ENCODE peak calls at places on chromosomes 16 and 17, in eight cellular contexts. One of them, this sample, is unnamed.
A peak's percentile ranks its signal among the peaks of the same experiment; 100 is the strongest.

GRCh38 chr17:27529230-27529796 is 73.1 kb downstream of the KSR1 start:
- DNase-seq in HCT116: no peak
- DNase-seq in A549: peak; percentile 83
- DNase-seq in thoracic aorta: no peak
- DNase-seq in AG04450: no peak
- DNase-seq in CD8-positive, alpha-beta T cell: no peak
- DNase-seq in fibroblast of lung: peak; percentile 56
- DNase-seq in heart left ventricle: no peak
- DNase-seq in this sample: no peak

GRCh38 chr17:48505788-48506187 is 25.0 kb downstream of the HOXB1 start:
- DNase-seq in thoracic aorta: no peak
- DNase-seq in A549: peak; percentile 89
- DNase-seq in heart left ventricle: no peak
- DNase-seq in fibroblast of lung: peak; percentile 92
- DNase-seq in AG04450: no peak
- DNase-seq in HCT116: peak; percentile 61
- DNase-seq in CD8-positive, alpha-beta T cell: peak; percentile 71
- DNase-seq in this sample: peak; percentile 41

GRCh38 chr16:31108035-31108793 is at the start of gene BCKDK:
- DNase-seq in thoracic aorta: no peak
- DNase-seq in A549: peak; percentile 75
- DNase-seq in CD8-positive, alpha-beta T cell: peak; percentile 46
- DNase-seq in AG04450: no peak
- DNase-seq in heart left ventricle: peak; percentile 90
- DNase-seq in fibroblast of lung: peak; percentile 63
- DNase-seq in HCT116: peak; percentile 42
- DNase-seq in this sample: peak; percentile 64

GRCh38 chr17:596287-596686 is 118.4 kb downstream of the VPS53 start:
- DNase-seq in CD8-positive, alpha-beta T cell: no peak
- DNase-seq in AG04450: no peak
- DNase-seq in HCT116: peak; percentile 80
- DNase-seq in fibroblast of lung: peak; percentile 32
- DNase-seq in A549: peak; percentile 86
- DNase-seq in thoracic aorta: no peak
- DNase-seq in heart left ventricle: no peak
- DNase-seq in this sample: peak; percentile 4

GRCh38 chr17:2002767-2003329 is 22.3 kb downstream of the RTN4RL1 start:
- DNase-seq in thoracic aorta: no peak
- DNase-seq in CD8-positive, alpha-beta T cell: no peak
- DNase-seq in fibroblast of lung: no peak
- DNase-seq in AG04450: no peak
- DNase-seq in A549: no peak
- DNase-seq in heart left ventricle: no peak
- DNase-seq in HCT116: no peak
- DNase-seq in this sample: no peak

GRCh38 chr16:11224096-11224893 is 31.7 kb downstream of the SOCS1 start:
- DNase-seq in fibroblast of lung: no peak
- DNase-seq in thoracic aorta: peak; percentile 13
- DNase-seq in CD8-positive, alpha-beta T cell: peak; percentile 57
- DNase-seq in heart left ventricle: peak; percentile 89
- DNase-seq in HCT116: no peak
- DNase-seq in AG04450: no peak
- DNase-seq in A549: no peak
- DNase-seq in this sample: no peak

GRCh38 chr16:4860727-4861342 is 13.6 kb downstream of the UBN1 start:
- DNase-seq in CD8-positive, alpha-beta T cell: no peak
- DNase-seq in fibroblast of lung: no peak
- DNase-seq in HCT116: no peak
- DNase-seq in thoracic aorta: no peak
- DNase-seq in heart left ventricle: no peak
- DNase-seq in AG04450: no peak
- DNase-seq in A549: no peak
- DNase-seq in this sample: no peak

GRCh38 chr16:70703041-70703834 is 17.4 kb upstream of the MTSS2 start:
- DNase-seq in thoracic aorta: peak; percentile 58
- DNase-seq in A549: no peak
- DNase-seq in AG04450: peak; percentile 84
- DNase-seq in HCT116: no peak
- DNase-seq in CD8-positive, alpha-beta T cell: no peak
- DNase-seq in heart left ventricle: no peak
- DNase-seq in fibroblast of lung: peak; percentile 93
- DNase-seq in this sample: no peak

GRCh38 chr16:2235234-2235651 is 1.0 kb upstream of the DNASE1L2 start:
- DNase-seq in HCT116: no peak
- DNase-seq in AG04450: no peak
- DNase-seq in fibroblast of lung: no peak
- DNase-seq in heart left ventricle: no peak
- DNase-seq in thoracic aorta: no peak
- DNase-seq in A549: no peak
- DNase-seq in CD8-positive, alpha-beta T cell: no peak
- DNase-seq in this sample: no peak

GRCh38 chr16:85129846-85130706 is 17.8 kb upstream of the CIBAR2 start:
- DNase-seq in A549: no peak
- DNase-seq in CD8-positive, alpha-beta T cell: peak; percentile 1
- DNase-seq in heart left ventricle: no peak
- DNase-seq in fibroblast of lung: no peak
- DNase-seq in HCT116: no peak
- DNase-seq in thoracic aorta: no peak
- DNase-seq in AG04450: no peak
- DNase-seq in this sample: no peak

GRCh38 chr17:48262982-48263586 is 155.5 kb downstream of the SNX11 start:
- DNase-seq in thoracic aorta: no peak
- DNase-seq in HCT116: no peak
- DNase-seq in fibroblast of lung: no peak
- DNase-seq in CD8-positive, alpha-beta T cell: no peak
- DNase-seq in A549: peak; percentile 56
- DNase-seq in heart left ventricle: no peak
- DNase-seq in AG04450: no peak
- DNase-seq in this sample: peak; percentile 18

GRCh38 chr16:68086860-68087268 is 1.7 kb downstream of the NFATC3 start:
- DNase-seq in heart left ventricle: no peak
- DNase-seq in HCT116: no peak
- DNase-seq in thoracic aorta: no peak
- DNase-seq in CD8-positive, alpha-beta T cell: no peak
- DNase-seq in A549: no peak
- DNase-seq in AG04450: no peak
- DNase-seq in fibroblast of lung: peak; percentile 9
- DNase-seq in this sample: no peak

GRCh38 chr16:88956546-88957455 is 20.2 kb downstream of the CBFA2T3 start:
- DNase-seq in HCT116: no peak
- DNase-seq in thoracic aorta: no peak
- DNase-seq in CD8-positive, alpha-beta T cell: peak; percentile 7
- DNase-seq in A549: no peak
- DNase-seq in fibroblast of lung: no peak
- DNase-seq in heart left ventricle: peak; percentile 54
- DNase-seq in AG04450: no peak
- DNase-seq in this sample: no peak

GRCh38 chr16:19913306-19913717 is 28.7 kb upstream of the GPRC5B start:
- DNase-seq in A549: no peak
- DNase-seq in thoracic aorta: no peak
- DNase-seq in HCT116: no peak
- DNase-seq in AG04450: no peak
- DNase-seq in CD8-positive, alpha-beta T cell: no peak
- DNase-seq in fibroblast of lung: no peak
- DNase-seq in heart left ventricle: no peak
- DNase-seq in this sample: no peak

GRCh38 chr17:78127240-78127887 is 1.2 kb downstream of the TMC6 start:
- DNase-seq in thoracic aorta: no peak
- DNase-seq in heart left ventricle: peak; percentile 88
- DNase-seq in fibroblast of lung: no peak
- DNase-seq in A549: no peak
- DNase-seq in AG04450: no peak
- DNase-seq in HCT116: no peak
- DNase-seq in CD8-positive, alpha-beta T cell: peak; percentile 76
- DNase-seq in this sample: no peak

GRCh38 chr16:69111216-69111615 is 5.8 kb downstream of the HAS3 start:
- DNase-seq in A549: no peak
- DNase-seq in fibroblast of lung: no peak
- DNase-seq in thoracic aorta: no peak
- DNase-seq in heart left ventricle: no peak
- DNase-seq in HCT116: no peak
- DNase-seq in CD8-positive, alpha-beta T cell: no peak
- DNase-seq in AG04450: no peak
- DNase-seq in this sample: no peak

DNA sequence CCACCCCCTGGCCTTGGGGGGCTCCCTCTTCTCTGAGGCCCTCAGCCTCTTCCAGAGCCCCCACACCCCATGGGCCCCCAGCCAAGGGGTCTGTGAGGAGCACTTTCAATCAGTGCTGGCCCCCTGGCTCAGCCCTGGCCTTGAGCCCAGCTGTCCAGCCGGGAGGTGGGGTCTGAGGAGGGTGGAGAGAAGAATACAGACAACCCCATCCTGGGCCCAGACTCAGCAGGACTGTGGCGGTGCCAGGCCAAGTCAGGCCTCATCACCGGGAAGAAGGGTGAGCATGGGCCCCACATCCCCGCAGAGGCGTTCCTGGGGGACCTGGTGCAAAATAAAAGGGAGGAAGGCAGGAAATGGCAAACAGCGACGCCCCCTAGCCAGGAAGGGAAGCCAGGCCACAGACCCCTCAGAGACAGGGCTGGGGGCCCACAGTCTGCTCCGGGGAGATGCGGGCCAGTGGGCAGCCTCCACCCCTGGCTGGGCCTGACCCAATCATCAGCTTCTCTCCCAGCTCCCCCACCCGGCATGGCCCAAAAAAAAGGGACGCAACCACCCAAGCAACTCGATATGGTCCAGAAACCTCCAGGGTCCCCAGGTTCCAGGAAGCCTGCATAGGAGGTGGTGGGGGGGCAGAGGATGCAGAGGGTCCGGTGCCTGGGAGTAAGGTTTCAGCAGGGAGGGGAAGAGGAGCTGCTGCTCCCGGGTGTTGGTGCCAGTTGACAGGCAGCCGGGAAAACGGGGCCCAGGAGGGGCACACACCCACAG is 20.6 kb downstream of the ZNF423 start:
- DNase-seq in thoracic aorta: no peak
- DNase-seq in HCT116: no peak
- DNase-seq in CD8-positive, alpha-beta T cell: no peak
- DNase-seq in fibroblast of lung: no peak
- DNase-seq in AG04450: no peak
- DNase-seq in heart left ventricle: no peak
- DNase-seq in A549: no peak
- DNase-seq in this sample: no peak
- H3K27ac ChIP-seq in thoracic aorta: peak overlapping the region; percentile 72
- H3K27ac ChIP-seq in HCT116: no peak overlapping the region
- H3K27ac ChIP-seq in CD8-positive, alpha-beta T cell: no peak overlapping the region
- H3K27ac ChIP-seq in fibroblast of lung: no peak overlapping the region
- H3K27ac ChIP-seq in AG04450: no peak overlapping the region
- H3K27ac ChIP-seq in heart left ventricle: peak overlapping the region; percentile 66
- H3K27ac ChIP-seq in A549: no peak overlapping the region
- H3K27ac ChIP-seq in this sample: no peak overlapping the region

GRCh38 chr17:38916771-38917170 is 8.6 kb upstream of the LASP1NB start:
- DNase-seq in HCT116: no peak
- DNase-seq in fibroblast of lung: no peak
- DNase-seq in A549: no peak
- DNase-seq in CD8-positive, alpha-beta T cell: no peak
- DNase-seq in AG04450: no peak
- DNase-seq in thoracic aorta: no peak
- DNase-seq in heart left ventricle: no peak
- DNase-seq in this sample: no peak

GRCh38 chr17:38918129-38918913 is 7.1 kb upstream of the LASP1NB start:
- DNase-seq in AG04450: no peak
- DNase-seq in thoracic aorta: no peak
- DNase-seq in A549: no peak
- DNase-seq in fibroblast of lung: no peak
- DNase-seq in CD8-positive, alpha-beta T cell: no peak
- DNase-seq in heart left ventricle: no peak
- DNase-seq in HCT116: no peak
- DNase-seq in this sample: no peak

GRCh38 chr17:38915639-38915995 is 9.8 kb upstream of the LASP1NB start:
- DNase-seq in AG04450: no peak
- DNase-seq in A549: no peak
- DNase-seq in heart left ventricle: no peak
- DNase-seq in thoracic aorta: no peak
- DNase-seq in CD8-positive, alpha-beta T cell: no peak
- DNase-seq in HCT116: no peak
- DNase-seq in fibroblast of lung: no peak
- DNase-seq in this sample: no peak

GRCh38 chr17:38918916-38919315 is 6.5 kb upstream of the LASP1NB start:
- DNase-seq in fibroblast of lung: no peak
- DNase-seq in CD8-positive, alpha-beta T cell: no peak
- DNase-seq in heart left ventricle: no peak
- DNase-seq in AG04450: no peak
- DNase-seq in HCT116: no peak
- DNase-seq in thoracic aorta: no peak
- DNase-seq in A549: no peak
- DNase-seq in this sample: no peak

GRCh38 chr17:38917259-38917658 is 8.2 kb upstream of the LASP1NB start:
- DNase-seq in heart left ventricle: no peak
- DNase-seq in CD8-positive, alpha-beta T cell: no peak
- DNase-seq in fibroblast of lung: no peak
- DNase-seq in HCT116: no peak
- DNase-seq in thoracic aorta: no peak
- DNase-seq in AG04450: no peak
- DNase-seq in A549: no peak
- DNase-seq in this sample: no peak
- TF ChIP-seq CTCF in heart left ventricle: no peak
- TF ChIP-seq CTCF in CD8-positive, alpha-beta T cell: no peak
- TF ChIP-seq CTCF in fibroblast of lung: no peak
- TF ChIP-seq CTCF in HCT116: peak; percentile 13
- TF ChIP-seq CTCF in thoracic aorta: no peak
- TF ChIP-seq CTCF in AG04450: peak; percentile 15
- TF ChIP-seq CTCF in A549: peak; percentile 42
- TF ChIP-seq CTCF in this sample: no peak

DNA sequence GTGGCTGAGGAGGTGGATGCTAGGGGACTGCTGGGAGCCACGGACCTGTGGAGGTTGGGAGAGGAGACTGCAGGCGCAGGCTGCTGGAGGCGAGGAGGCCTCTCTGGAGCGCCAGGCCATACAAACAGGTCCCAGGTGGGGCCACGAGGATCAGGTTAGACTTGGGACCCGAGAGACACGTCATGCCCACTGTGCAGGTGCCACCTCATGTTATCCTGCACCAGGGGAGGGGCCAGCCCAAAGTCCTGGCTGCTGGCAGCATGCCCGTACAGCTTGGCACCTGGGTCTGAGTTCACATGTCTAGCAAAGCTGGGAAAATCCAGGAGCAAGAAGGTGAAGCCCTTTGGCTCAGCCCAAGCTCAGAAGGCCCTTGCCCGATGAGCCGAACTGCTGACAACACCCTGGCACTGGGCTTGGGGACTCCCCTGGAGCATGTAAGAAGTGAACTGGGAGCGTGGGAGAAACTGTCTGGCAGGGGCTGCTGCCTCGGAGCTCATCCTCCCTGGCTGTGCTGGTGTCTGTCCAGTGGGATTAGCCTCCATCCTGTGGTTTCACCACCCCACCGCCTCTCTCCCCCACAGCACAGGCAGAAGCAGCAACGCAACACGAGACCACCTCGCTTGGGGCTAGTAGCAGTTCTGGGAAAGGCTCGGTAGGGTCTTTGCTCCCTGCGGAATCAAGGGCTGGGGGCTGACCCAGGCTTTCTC is 5.3 kb downstream of the ARHGDIA start:
- DNase-seq in CD8-positive, alpha-beta T cell: peak; percentile 19
- DNase-seq in AG04450: no peak
- DNase-seq in A549: no peak
- DNase-seq in thoracic aorta: no peak
- DNase-seq in HCT116: no peak
- DNase-seq in fibroblast of lung: no peak
- DNase-seq in heart left ventricle: no peak
- DNase-seq in this sample: no peak
- H3K27ac ChIP-seq in CD8-positive, alpha-beta T cell: no peak overlapping the region
- H3K27ac ChIP-seq in AG04450: peak overlapping the region; percentile 52
- H3K27ac ChIP-seq in A549: peak overlapping the region; percentile 9
- H3K27ac ChIP-seq in thoracic aorta: no peak overlapping the region
- H3K27ac ChIP-seq in HCT116: peak overlapping the region; percentile 99
- H3K27ac ChIP-seq in fibroblast of lung: peak overlapping the region; percentile 69
- H3K27ac ChIP-seq in heart left ventricle: no peak overlapping the region
- H3K27ac ChIP-seq in this sample: peak overlapping the region; percentile 97

GRCh38 chr16:86713021-86713631 is 134.8 kb downstream of the FOXL1 start:
- DNase-seq in heart left ventricle: no peak
- DNase-seq in AG04450: no peak
- DNase-seq in thoracic aorta: no peak
- DNase-seq in HCT116: no peak
- DNase-seq in A549: no peak
- DNase-seq in fibroblast of lung: no peak
- DNase-seq in CD8-positive, alpha-beta T cell: no peak
- DNase-seq in this sample: no peak
- TF ChIP-seq CTCF in heart left ventricle: no peak
- TF ChIP-seq CTCF in AG04450: no peak
- TF ChIP-seq CTCF in thoracic aorta: no peak
- TF ChIP-seq CTCF in HCT116: no peak
- TF ChIP-seq CTCF in A549: no peak
- TF ChIP-seq CTCF in fibroblast of lung: no peak
- TF ChIP-seq CTCF in CD8-positive, alpha-beta T cell: no peak
- TF ChIP-seq CTCF in this sample: no peak